ENCODE peak calls at places on chromosome 9, in six cellular contexts. One of them, this sample, is unnamed.

GRCh38 chr9:21266733-21267132 is 26.9 kb upstream of the IFNA14 start:
- DNase-seq in thyroid gland: no peak
- DNase-seq in astrocyte: no peak
- DNase-seq in heart right ventricle: no peak
- DNase-seq in breast epithelium: no peak
- DNase-seq in CD8-positive, alpha-beta T cell: no peak
- DNase-seq in this sample: no peak

GRCh38 chr9:105392531-105392930 is 55.3 kb upstream of the FSD1L start:
- DNase-seq in breast epithelium: no peak
- DNase-seq in thyroid gland: no peak
- DNase-seq in astrocyte: no peak
- DNase-seq in heart right ventricle: no peak
- DNase-seq in CD8-positive, alpha-beta T cell: no peak
- DNase-seq in this sample: no peak

GRCh38 chr9:29214162-29214520 is 1640.9 kb upstream of the C9orf72 start:
- DNase-seq in astrocyte: no peak
- DNase-seq in breast epithelium: no peak
- DNase-seq in CD8-positive, alpha-beta T cell: no peak
- DNase-seq in thyroid gland: peak; percentile 65
- DNase-seq in heart right ventricle: no peak
- DNase-seq in this sample: no peak

GRCh38 chr9:112174965-112175795 is at the start of gene SUSD1:
- DNase-seq in heart right ventricle: peak; percentile 62
- DNase-seq in breast epithelium: no peak
- DNase-seq in CD8-positive, alpha-beta T cell: peak; percentile 67
- DNase-seq in astrocyte: no peak
- DNase-seq in thyroid gland: peak; percentile 28
- DNase-seq in this sample: peak; percentile 33

GRCh38 chr9:15142903-15143534 is 164.0 kb downstream of the TTC39B start:
- DNase-seq in thyroid gland: no peak
- DNase-seq in astrocyte: peak; percentile 42
- DNase-seq in breast epithelium: no peak
- DNase-seq in heart right ventricle: no peak
- DNase-seq in CD8-positive, alpha-beta T cell: no peak
- DNase-seq in this sample: no peak

GRCh38 chr9:68749135-68749534 is 44.1 kb downstream of the PIP5K1B start:
- DNase-seq in breast epithelium: no peak
- DNase-seq in heart right ventricle: no peak
- DNase-seq in thyroid gland: no peak
- DNase-seq in astrocyte: no peak
- DNase-seq in CD8-positive, alpha-beta T cell: no peak
- DNase-seq in this sample: no peak

GRCh38 chr9:108273988-108274387 is 581.8 kb downstream of the ACTL7B start:
- DNase-seq in CD8-positive, alpha-beta T cell: no peak
- DNase-seq in heart right ventricle: no peak
- DNase-seq in thyroid gland: no peak
- DNase-seq in astrocyte: no peak
- DNase-seq in breast epithelium: no peak
- DNase-seq in this sample: no peak

GRCh38 chr9:13520069-13520468 is 240.6 kb upstream of the MPDZ start:
- DNase-seq in thyroid gland: no peak
- DNase-seq in heart right ventricle: no peak
- DNase-seq in astrocyte: peak; percentile 30
- DNase-seq in CD8-positive, alpha-beta T cell: no peak
- DNase-seq in breast epithelium: no peak
- DNase-seq in this sample: no peak

GRCh38 chr9:85142461-85143401 is 473.2 kb downstream of the NTRK2 start:
- DNase-seq in CD8-positive, alpha-beta T cell: no peak
- DNase-seq in thyroid gland: peak; percentile 52
- DNase-seq in breast epithelium: no peak
- DNase-seq in astrocyte: no peak
- DNase-seq in heart right ventricle: peak; percentile 15
- DNase-seq in this sample: peak; percentile 12
- TF ChIP-seq CTCF in CD8-positive, alpha-beta T cell: no peak
- TF ChIP-seq CTCF in thyroid gland: peak; percentile 52
- TF ChIP-seq CTCF in breast epithelium: peak; percentile 11
- TF ChIP-seq CTCF in astrocyte: peak; percentile 51
- TF ChIP-seq CTCF in heart right ventricle: peak; percentile 47
- TF ChIP-seq CTCF in this sample: peak; percentile 24

DNA sequence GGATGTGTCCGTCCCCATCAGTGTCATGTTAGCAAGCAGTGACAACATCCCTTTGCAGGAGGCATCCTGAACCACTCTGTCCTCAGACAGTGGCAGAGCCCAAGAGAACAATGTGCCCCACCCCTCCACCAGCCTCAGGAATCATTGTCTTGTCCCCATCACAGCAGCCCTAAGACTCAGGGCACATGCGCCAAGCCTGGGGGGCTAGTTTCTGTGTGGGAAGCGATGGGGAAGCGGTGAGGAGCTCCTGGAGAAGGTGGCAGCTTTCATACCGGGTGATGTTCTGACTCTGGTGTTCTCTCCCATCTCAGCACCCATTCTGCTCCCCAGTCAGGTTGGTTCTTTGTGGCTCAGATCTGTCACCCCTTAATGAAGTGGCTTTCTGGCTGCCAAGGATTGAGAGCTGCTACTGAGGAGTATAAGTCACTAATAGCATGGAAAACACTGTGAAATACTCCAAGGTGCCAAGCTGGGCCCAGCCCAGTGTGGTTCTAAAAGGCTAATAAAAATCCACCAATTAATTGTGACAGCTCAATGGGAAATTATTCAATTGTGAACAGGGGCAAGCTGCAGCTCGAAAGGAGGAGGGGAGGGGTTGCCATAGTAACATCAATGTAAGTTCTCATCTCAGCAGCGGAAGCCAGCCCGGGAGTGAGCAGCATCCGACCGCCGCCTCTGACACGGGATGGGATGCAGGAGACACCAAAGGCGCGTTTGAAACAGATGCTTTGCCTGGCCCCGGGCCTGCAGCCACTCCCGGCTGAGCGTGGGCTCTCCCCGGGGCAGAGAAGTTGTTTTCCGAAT is 4.7 kb downstream of the QRFP start:
- DNase-seq in astrocyte: no peak
- DNase-seq in thyroid gland: no peak
- DNase-seq in CD8-positive, alpha-beta T cell: no peak
- DNase-seq in heart right ventricle: no peak
- DNase-seq in breast epithelium: no peak
- DNase-seq in this sample: no peak
- H3K4me1 ChIP-seq in astrocyte: peaks cover 5% of the 10 kb centered on the region
- H3K4me1 ChIP-seq in thyroid gland: no peaks in the 10 kb centered on the region
- H3K4me1 ChIP-seq in CD8-positive, alpha-beta T cell: no peaks in the 10 kb centered on the region
- H3K4me1 ChIP-seq in heart right ventricle: peaks cover 37% of the 10 kb centered on the region
- H3K4me1 ChIP-seq in breast epithelium: no peaks in the 10 kb centered on the region
- H3K4me1 ChIP-seq in this sample: no peaks in the 10 kb centered on the region

GRCh38 chr9:127360205-127360604 is 36.8 kb upstream of the SLC2A8 start:
- DNase-seq in heart right ventricle: no peak
- DNase-seq in breast epithelium: no peak
- DNase-seq in astrocyte: no peak
- DNase-seq in thyroid gland: no peak
- DNase-seq in CD8-positive, alpha-beta T cell: no peak
- DNase-seq in this sample: no peak
- TF ChIP-seq CTCF in heart right ventricle: peak; percentile 34
- TF ChIP-seq CTCF in breast epithelium: no peak
- TF ChIP-seq CTCF in astrocyte: peak; percentile 33
- TF ChIP-seq CTCF in thyroid gland: no peak
- TF ChIP-seq CTCF in CD8-positive, alpha-beta T cell: no peak
- TF ChIP-seq CTCF in this sample: no peak

GRCh38 chr9:71678999-71679398 is 89.3 kb downstream of the CEMIP2 start:
- DNase-seq in thyroid gland: no peak
- DNase-seq in breast epithelium: no peak
- DNase-seq in astrocyte: no peak
- DNase-seq in heart right ventricle: no peak
- DNase-seq in CD8-positive, alpha-beta T cell: no peak
- DNase-seq in this sample: no peak
- H3K4me1 ChIP-seq in thyroid gland: peaks cover 62% of the 10 kb centered on the region
- H3K4me1 ChIP-seq in breast epithelium: no peaks in the 10 kb centered on the region
- H3K4me1 ChIP-seq in astrocyte: peaks cover 33% of the 10 kb centered on the region
- H3K4me1 ChIP-seq in heart right ventricle: peaks cover 37% of the 10 kb centered on the region
- H3K4me1 ChIP-seq in CD8-positive, alpha-beta T cell: peaks cover 3% of the 10 kb centered on the region
- H3K4me1 ChIP-seq in this sample: peaks cover 7% of the 10 kb centered on the region

GRCh38 chr9:83637389-83637788 is 14.4 kb downstream of the IDNK start:
- DNase-seq in CD8-positive, alpha-beta T cell: no peak
- DNase-seq in heart right ventricle: no peak
- DNase-seq in thyroid gland: no peak
- DNase-seq in breast epithelium: no peak
- DNase-seq in astrocyte: no peak
- DNase-seq in this sample: no peak

GRCh38 chr9:83646500-83647239 is 23.7 kb downstream of the IDNK start:
- DNase-seq in breast epithelium: no peak
- DNase-seq in thyroid gland: no peak
- DNase-seq in astrocyte: no peak
- DNase-seq in CD8-positive, alpha-beta T cell: no peak
- DNase-seq in heart right ventricle: no peak
- DNase-seq in this sample: no peak

GRCh38 chr9:83636813-83637212 is 13.9 kb downstream of the IDNK start:
- DNase-seq in thyroid gland: no peak
- DNase-seq in breast epithelium: no peak
- DNase-seq in CD8-positive, alpha-beta T cell: no peak
- DNase-seq in astrocyte: no peak
- DNase-seq in heart right ventricle: no peak
- DNase-seq in this sample: no peak

GRCh38 chr9:83639266-83639665 is 16.3 kb downstream of the IDNK start:
- DNase-seq in astrocyte: no peak
- DNase-seq in thyroid gland: no peak
- DNase-seq in breast epithelium: no peak
- DNase-seq in CD8-positive, alpha-beta T cell: no peak
- DNase-seq in heart right ventricle: no peak
- DNase-seq in this sample: no peak

DNA sequence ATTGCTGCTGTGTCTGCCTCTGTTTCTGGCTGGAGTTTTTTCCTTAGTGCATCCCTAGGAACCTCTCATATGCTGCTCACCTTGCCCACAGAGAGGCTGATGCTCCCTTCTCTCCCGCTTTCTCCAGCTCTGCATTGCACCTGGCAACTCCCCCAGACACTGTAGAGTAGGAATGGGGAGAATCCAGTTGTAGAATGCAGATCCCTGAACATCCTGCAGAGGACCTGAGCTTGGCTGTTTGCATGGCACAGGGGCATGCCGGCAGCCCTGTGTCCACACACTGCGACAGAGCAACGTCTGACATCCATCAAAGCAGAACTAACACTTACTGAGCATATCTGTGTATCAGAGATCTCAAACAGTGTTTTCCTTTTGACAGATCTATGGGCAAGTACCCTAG is 19.8 kb downstream of the IDNK start:
- DNase-seq in breast epithelium: no peak
- DNase-seq in thyroid gland: no peak
- DNase-seq in astrocyte: no peak
- DNase-seq in CD8-positive, alpha-beta T cell: no peak
- DNase-seq in heart right ventricle: no peak
- DNase-seq in this sample: no peak
- TF ChIP-seq CTCF in breast epithelium: no peak
- TF ChIP-seq CTCF in thyroid gland: no peak
- TF ChIP-seq CTCF in astrocyte: no peak
- TF ChIP-seq CTCF in CD8-positive, alpha-beta T cell: no peak
- TF ChIP-seq CTCF in heart right ventricle: no peak
- TF ChIP-seq CTCF in this sample: no peak